ENCODE peak calls at places on chromosome 6, in seven cellular contexts. Y, O, K, U, D, N and V are unnamed samples.
A peak's percentile ranks its signal among the peaks of the same experiment; 100 is the strongest.

GRCh38 chr6:163328411-163328810 is 86.1 kb upstream of the QKI start:
- DNase-seq in Y (no peak), O (no peak), K (no peak), U (no peak), D (no peak), N (no peak), V (no peak)

GRCh38 chr6:74768738-74769137 is 437.1 kb downstream of the COL12A1 start:
- DNase-seq in Y (no peak), O (no peak), K (no peak), U (no peak), D (no peak), N (no peak), V (no peak)

GRCh38 chr6:4647414-4648365 is 128.5 kb upstream of the CDYL start:
- DNase-seq in Y (peak; percentile 13), O (peak; percentile 64), K (no peak), U (no peak), D (peak; percentile 66), N (peak; percentile 81), V (peak; percentile 87)

GRCh38 chr6:144215932-144216667 is 65.8 kb downstream of the STX11 start:
- DNase-seq in Y (peak; percentile 98), O (peak; percentile 89), K (peak; percentile 94), U (peak; percentile 94), D (peak; percentile 92), N (peak; percentile 96), V (peak; percentile 95)

GRCh38 chr6:15063253-15063853 is 182.5 kb upstream of the JARID2 start:
- DNase-seq in Y (no peak), O (no peak), K (no peak), U (no peak), D (no peak), N (peak; percentile 20), V (no peak)

GRCh38 chr6:111727798-111728197 is 122.1 kb upstream of the TRAF3IP2 start:
- DNase-seq in Y (no peak), O (peak; percentile 15), K (no peak), U (no peak), D (no peak), N (peak; percentile 79), V (no peak)

GRCh38 chr6:136932599-136932998 is 10.5 kb downstream of the SLC35D3 start:
- DNase-seq in Y (no peak), O (no peak), K (no peak), U (no peak), D (no peak), N (no peak), V (no peak)

GRCh38 chr6:16318538-16318937 is 80.2 kb downstream of the GMPR start:
- DNase-seq in Y (no peak), O (no peak), K (no peak), U (no peak), D (no peak), N (peak; percentile 94), V (no peak)

GRCh38 chr6:3009930-3010329 is 10.2 kb downstream of the NQO2 start:
- DNase-seq in Y (no peak), O (no peak), K (no peak), U (no peak), D (no peak), N (no peak), V (no peak)

GRCh38 chr6:91149246-91149645 is 562.4 kb upstream of the MAP3K7 start:
- DNase-seq in Y (no peak), O (no peak), K (no peak), U (no peak), D (no peak), N (peak; percentile 42), V (no peak)

GRCh38 chr6:5566718-5567117 is 305.4 kb downstream of the FARS2 start:
- DNase-seq in Y (peak; percentile 41), O (no peak), K (no peak), U (no peak), D (no peak), N (no peak), V (no peak)

GRCh38 chr6:116876635-116877611 is at the start of gene RFX6:
- DNase-seq in Y (peak; percentile 3), O (peak; percentile 38), K (peak; percentile 14), U (no peak), D (no peak), N (no peak), V (peak; percentile 24)

GRCh38 chr6:113486172-113486571 is 371.0 kb upstream of the MARCKS start:
- DNase-seq in Y (no peak), O (no peak), K (no peak), U (no peak), D (no peak), N (no peak), V (no peak)

GRCh38 chr6:169643521-169643920 is 58.3 kb downstream of the WDR27 start:
- DNase-seq in Y (no peak), O (no peak), K (no peak), U (no peak), D (no peak), N (no peak), V (no peak)

GRCh38 chr6:30349411-30350177 is 4.6 kb downstream of the RPP21 start:
- DNase-seq in Y (no peak), O (no peak), K (no peak), U (no peak), D (no peak), N (no peak), V (no peak)

GRCh38 chr6:40912158-40912946 is 126.7 kb downstream of the UNC5CL start:
- DNase-seq in Y (no peak), O (peak; percentile 81), K (peak; percentile 75), U (no peak), D (peak; percentile 42), N (no peak), V (peak; percentile 69)

GRCh38 chr6:139334791-139335446 is 39.5 kb downstream of the CITED2 start:
- DNase-seq in Y (no peak), O (no peak), K (no peak), U (no peak), D (no peak), N (peak; percentile 97), V (no peak)

GRCh38 chr6:26195924-26196845 is 109.0 kb downstream of the HFE start:
- DNase-seq in Y (peak; percentile 54), O (no peak), K (no peak), U (no peak), D (no peak), N (no peak), V (peak; percentile 66)

GRCh38 chr6:40419377-40419776 is 167.8 kb downstream of the LRFN2 start:
- DNase-seq in Y (no peak), O (no peak), K (no peak), U (no peak), D (no peak), N (no peak), V (no peak)

GRCh38 chr6:153043719-153044118 is 41.2 kb upstream of the MTRF1L start:
- DNase-seq in Y (no peak), O (no peak), K (no peak), U (no peak), D (no peak), N (no peak), V (peak; percentile 72)

GRCh38 chr6:160297310-160297709 is 38.7 kb upstream of the SLC22A2 start:
- DNase-seq in Y (no peak), O (no peak), K (no peak), U (no peak), D (no peak), N (no peak), V (peak; percentile 41)
- TF ChIP-seq CTCF in Y (no peak), O (no peak), K (no peak), U (no peak), D (no peak), N (no peak), V (no peak)

DNA sequence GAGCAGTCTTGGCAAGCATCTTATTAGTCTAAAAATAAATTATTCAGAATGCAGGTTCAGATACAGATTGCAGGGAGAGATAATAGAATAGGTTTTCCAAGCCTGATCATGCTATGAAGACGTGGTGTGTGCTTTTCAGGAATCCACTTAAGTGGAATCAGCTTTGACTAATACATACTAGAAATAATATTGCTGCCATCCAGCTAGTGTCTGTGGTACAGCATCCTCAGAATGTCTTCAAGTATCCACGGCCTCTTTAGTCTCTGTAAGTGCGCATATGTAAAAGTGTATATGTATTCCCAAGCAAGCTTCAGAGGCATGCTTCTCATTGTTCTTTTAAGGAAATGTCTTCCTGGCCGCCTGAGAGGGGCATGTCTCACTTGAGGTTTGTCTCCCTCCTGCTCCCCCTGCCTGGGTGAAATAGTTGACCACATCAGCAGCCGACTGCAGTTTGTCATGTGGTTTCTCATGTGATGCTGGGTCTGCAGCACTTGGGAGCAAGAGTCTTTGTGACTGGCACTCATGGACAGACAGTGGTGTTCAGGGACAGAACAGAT is 150.9 kb downstream of the PRL start:
- DNase-seq in Y (no peak), O (peak; percentile 75), K (no peak), U (no peak), D (no peak), N (peak; percentile 82), V (peak; percentile 26)
- TF ChIP-seq CTCF in Y (no peak), O (peak; percentile 55), K (no peak), U (no peak), D (no peak), N (peak; percentile 52), V (no peak)

DNA sequence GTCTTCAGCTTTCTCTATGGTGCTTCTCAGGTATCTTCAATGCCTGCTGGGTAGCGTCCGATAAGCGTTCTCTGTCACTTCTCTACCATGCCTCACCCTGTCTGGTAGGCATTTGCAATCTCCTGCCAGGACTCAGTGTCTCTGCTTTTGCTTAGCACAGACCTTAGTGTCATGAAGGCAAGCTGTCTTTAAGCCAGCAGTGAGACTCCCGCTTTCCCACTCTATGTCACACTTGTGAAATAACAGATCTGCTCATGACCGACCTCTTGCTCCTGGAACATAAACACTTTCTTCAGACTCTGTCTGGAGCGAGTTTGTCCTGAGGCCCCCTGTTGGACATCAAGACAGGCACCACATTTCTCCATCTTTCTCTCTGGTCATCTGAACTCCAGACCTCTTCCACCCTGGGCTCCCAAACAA is 17.0 kb downstream of the ADGRB3 start:
- DNase-seq in Y (no peak), O (no peak), K (no peak), U (no peak), D (no peak), N (no peak), V (no peak)
- TF ChIP-seq CTCF in Y (no peak), O (no peak), K (no peak), U (no peak), D (no peak), N (no peak), V (no peak)

GRCh38 chr6:159217595-159218275 is 48.5 kb downstream of the FNDC1 start:
- DNase-seq in Y (peak; percentile 24), O (peak; percentile 72), K (peak; percentile 67), U (no peak), D (no peak), N (peak; percentile 53), V (no peak)
- TF ChIP-seq CTCF in Y (peak; percentile 72), O (peak; percentile 57), K (peak; percentile 54), U (no peak), D (no peak), N (peak; percentile 34), V (no peak)

GRCh38 chr6:70524721-70525286 is 41.9 kb upstream of the SDHAF4 start:
- DNase-seq in Y (no peak), O (no peak), K (no peak), U (no peak), D (no peak), N (no peak), V (no peak)

DNA sequence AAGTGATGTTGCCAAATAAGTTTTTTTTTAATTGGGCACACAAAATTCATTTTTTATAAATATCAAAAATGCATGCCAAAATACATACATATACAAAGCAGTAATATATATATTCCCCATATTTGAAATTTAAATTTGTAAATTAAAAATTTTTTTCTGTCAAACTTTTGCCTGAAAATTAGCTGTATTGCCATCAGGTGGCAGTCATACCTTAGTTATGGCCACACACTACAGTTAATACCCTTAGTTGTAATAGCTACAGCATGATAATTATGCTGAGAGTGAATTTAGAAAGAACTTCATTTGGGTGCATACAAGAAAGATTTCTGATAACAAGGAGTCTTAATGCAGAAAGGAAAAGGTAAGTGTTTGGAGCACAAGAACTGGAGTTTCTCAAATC is 46.2 kb upstream of the SDHAF4 start:
- DNase-seq in Y (no peak), O (peak; percentile 9), K (peak; percentile 11), U (no peak), D (no peak), N (peak; percentile 7), V (no peak)
- TF ChIP-seq CTCF in Y (peak; percentile 46), O (peak; percentile 53), K (peak; percentile 39), U (peak; percentile 56), D (no peak), N (peak; percentile 11), V (no peak)